ENCODE peak calls at places on chromosomes 2 and 18, in five cellular contexts. One of them, this sample, is unnamed.

GRCh38 chr2:165539985-165540384 is 70.5 kb downstream of the CSRNP3 start:
- DNase-seq in NCI-H226: no peak
- DNase-seq in mesenteric fat pad: no peak
- DNase-seq in astrocyte of the spinal cord: no peak
- DNase-seq in H9: no peak
- DNase-seq in this sample: no peak

GRCh38 chr2:160063895-160064577 is 1.6 kb upstream of the PLA2R1 start:
- DNase-seq in H9: no peak
- DNase-seq in mesenteric fat pad: no peak
- DNase-seq in astrocyte of the spinal cord: no peak
- DNase-seq in NCI-H226: no peak
- DNase-seq in this sample: no peak

GRCh38 chr2:174138161-174138560 is 110.2 kb downstream of the OLA1 start:
- DNase-seq in NCI-H226: peak
- DNase-seq in astrocyte of the spinal cord: no peak
- DNase-seq in H9: no peak
- DNase-seq in mesenteric fat pad: no peak
- DNase-seq in this sample: no peak

GRCh38 chr2:233414777-233415570 is 60.7 kb downstream of the DGKD start:
- DNase-seq in astrocyte of the spinal cord: peak
- DNase-seq in mesenteric fat pad: peak
- DNase-seq in H9: no peak
- DNase-seq in NCI-H226: peak
- DNase-seq in this sample: no peak

GRCh38 chr2:238912916-238913875 is 65.3 kb downstream of the TWIST2 start:
- DNase-seq in mesenteric fat pad: peak
- DNase-seq in NCI-H226: no peak
- DNase-seq in astrocyte of the spinal cord: no peak
- DNase-seq in H9: no peak
- DNase-seq in this sample: no peak

GRCh38 chr18:42807852-42808251 is 307.6 kb downstream of the RIT2 start:
- DNase-seq in H9: no peak
- DNase-seq in NCI-H226: no peak
- DNase-seq in astrocyte of the spinal cord: no peak
- DNase-seq in mesenteric fat pad: no peak
- DNase-seq in this sample: no peak

GRCh38 chr2:2057125-2057721 is 273.9 kb downstream of the MYT1L start:
- DNase-seq in astrocyte of the spinal cord: peak
- DNase-seq in H9: peak
- DNase-seq in mesenteric fat pad: no peak
- DNase-seq in NCI-H226: no peak
- DNase-seq in this sample: peak

GRCh38 chr2:63055510-63056308 is 5.1 kb downstream of the OTX1 start:
- DNase-seq in astrocyte of the spinal cord: no peak
- DNase-seq in NCI-H226: no peak
- DNase-seq in mesenteric fat pad: no peak
- DNase-seq in H9: peak
- DNase-seq in this sample: no peak

GRCh38 chr2:193467276-193467987 is 1272.7 kb upstream of the TMEFF2 start:
- DNase-seq in astrocyte of the spinal cord: no peak
- DNase-seq in mesenteric fat pad: no peak
- DNase-seq in NCI-H226: no peak
- DNase-seq in H9: no peak
- DNase-seq in this sample: no peak

GRCh38 chr2:122908134-122908533 is 1117.0 kb upstream of the CNTNAP5 start:
- DNase-seq in astrocyte of the spinal cord: no peak
- DNase-seq in NCI-H226: no peak
- DNase-seq in mesenteric fat pad: no peak
- DNase-seq in H9: no peak
- DNase-seq in this sample: no peak

GRCh38 chr2:28135324-28135723 is 244.8 kb downstream of the BABAM2 start:
- DNase-seq in astrocyte of the spinal cord: no peak
- DNase-seq in H9: no peak
- DNase-seq in mesenteric fat pad: no peak
- DNase-seq in NCI-H226: no peak
- DNase-seq in this sample: no peak

GRCh38 chr2:78546843-78547242 is 478.7 kb upstream of the REG3G start:
- DNase-seq in NCI-H226: no peak
- DNase-seq in mesenteric fat pad: no peak
- DNase-seq in H9: no peak
- DNase-seq in astrocyte of the spinal cord: no peak
- DNase-seq in this sample: no peak

GRCh38 chr2:126849991-126850535 is 48.6 kb upstream of the TEX51 start:
- DNase-seq in mesenteric fat pad: no peak
- DNase-seq in H9: no peak
- DNase-seq in NCI-H226: no peak
- DNase-seq in astrocyte of the spinal cord: no peak
- DNase-seq in this sample: no peak

GRCh38 chr2:71620116-71620515 is 166.8 kb downstream of the DYSF start:
- DNase-seq in NCI-H226: no peak
- DNase-seq in H9: peak
- DNase-seq in astrocyte of the spinal cord: no peak
- DNase-seq in mesenteric fat pad: peak
- DNase-seq in this sample: no peak

GRCh38 chr2:3450385-3451031 is 68.8 kb downstream of the ADI1 start:
- DNase-seq in mesenteric fat pad: peak
- DNase-seq in H9: no peak
- DNase-seq in NCI-H226: no peak
- DNase-seq in astrocyte of the spinal cord: no peak
- DNase-seq in this sample: no peak

GRCh38 chr2:163182764-163183354 is 344.3 kb upstream of the KCNH7 start:
- DNase-seq in NCI-H226: no peak
- DNase-seq in astrocyte of the spinal cord: peak
- DNase-seq in mesenteric fat pad: no peak
- DNase-seq in H9: no peak
- DNase-seq in this sample: no peak

GRCh38 chr2:135063210-135063609 is 11.1 kb downstream of the RAB3GAP1 start:
- DNase-seq in H9: no peak
- DNase-seq in mesenteric fat pad: no peak
- DNase-seq in NCI-H226: no peak
- DNase-seq in astrocyte of the spinal cord: no peak
- DNase-seq in this sample: no peak

GRCh38 chr2:158967114-158967730 is 1.2 kb upstream of the TANC1 start:
- DNase-seq in H9: peak
- DNase-seq in astrocyte of the spinal cord: peak
- DNase-seq in NCI-H226: no peak
- DNase-seq in mesenteric fat pad: no peak
- DNase-seq in this sample: no peak

GRCh38 chr2:221596192-221596591 is 24.1 kb upstream of the EPHA4 start:
- DNase-seq in H9: no peak
- DNase-seq in astrocyte of the spinal cord: peak
- DNase-seq in NCI-H226: peak
- DNase-seq in mesenteric fat pad: no peak
- DNase-seq in this sample: no peak

GRCh38 chr18:77323640-77324370 is 74.2 kb downstream of the GALR1 start:
- DNase-seq in H9: no peak
- DNase-seq in NCI-H226: no peak
- DNase-seq in mesenteric fat pad: no peak
- DNase-seq in astrocyte of the spinal cord: no peak
- DNase-seq in this sample: no peak

GRCh38 chr2:191863988-191864387 is 17.1 kb upstream of the CAVIN2 start:
- DNase-seq in NCI-H226: peak
- DNase-seq in mesenteric fat pad: no peak
- DNase-seq in H9: no peak
- DNase-seq in astrocyte of the spinal cord: peak
- DNase-seq in this sample: no peak

GRCh38 chr2:119638891-119639539 is 40.0 kb upstream of the TMEM177 start:
- DNase-seq in astrocyte of the spinal cord: peak
- DNase-seq in mesenteric fat pad: no peak
- DNase-seq in H9: peak
- DNase-seq in NCI-H226: no peak
- DNase-seq in this sample: no peak

GRCh38 chr18:55343396-55344073 is 244.5 kb downstream of the TCF4 start:
- DNase-seq in NCI-H226: no peak
- DNase-seq in H9: no peak
- DNase-seq in astrocyte of the spinal cord: peak
- DNase-seq in mesenteric fat pad: no peak
- DNase-seq in this sample: no peak

GRCh38 chr2:9552491-9553178 is 3.0 kb downstream of the ADAM17 start:
- DNase-seq in astrocyte of the spinal cord: peak
- DNase-seq in mesenteric fat pad: no peak
- DNase-seq in H9: no peak
- DNase-seq in NCI-H226: peak
- DNase-seq in this sample: no peak